ENCODE peak calls at places on chromosomes 4 and X, in four cellular contexts. U, B, Z and M are unnamed samples.

GRCh38 chr4:38728651-38729141 is 54.1 kb downstream of the TLR10 start:
- DNase-seq in B (no peak), Z (no peak), U (peak), M (no peak)

GRCh38 chr4:125323547-125324100 is 8.9 kb downstream of the FAT4 start:
- DNase-seq in B (no peak), Z (peak), U (no peak), M (peak)

GRCh38 chr4:114879916-114880315 is 233.5 kb downstream of the NDST4 start:
- DNase-seq in U (no peak), B (no peak), Z (no peak), M (no peak)

GRCh38 chr4:182843813-182844325 is 73.3 kb downstream of the DCTD start:
- DNase-seq in U (no peak), Z (no peak), B (no peak), M (no peak)

GRCh38 chr4:162836773-162837172 is 329.9 kb downstream of the NAF1 start:
- DNase-seq in U (no peak), Z (no peak), B (no peak), M (no peak)

GRCh38 chr4:169492436-169493163 is 119.8 kb downstream of the NEK1 start:
- DNase-seq in Z (peak), U (peak), B (no peak), M (peak)

GRCh38 chrX:46577116-46578005 is 3.8 kb downstream of the CHST7 start:
- DNase-seq in B (no peak), Z (no peak), U (no peak), M (peak)

GRCh38 chrX:123475068-123475724 is 257.7 kb downstream of the THOC2 start:
- DNase-seq in B (no peak), U (peak), Z (no peak), M (no peak)

GRCh38 chr4:3712936-3713335 is 53.2 kb upstream of the ADRA2C start:
- DNase-seq in B (no peak), Z (no peak), U (no peak), M (no peak)

GRCh38 chrX:97538745-97539144 is 655.0 kb downstream of the RPA4 start:
- DNase-seq in Z (no peak), B (no peak), U (no peak), M (no peak)

GRCh38 chr4:184396001-184396400 is 78.3 kb downstream of the IRF2 start:
- DNase-seq in B (no peak), Z (no peak), U (no peak), M (peak)

GRCh38 chrX:24777660-24778059 is 83.9 kb downstream of the POLA1 start:
- DNase-seq in B (no peak), Z (no peak), U (no peak), M (no peak)

GRCh38 chr4:126604273-126604867 is 1028.4 kb upstream of the INTU start:
- DNase-seq in B (no peak), U (peak), Z (peak), M (peak)

GRCh38 chrX:131792789-131793462 is 230.2 kb upstream of the STK26 start:
- DNase-seq in Z (no peak), U (no peak), B (peak), M (no peak)

GRCh38 chrX:14591976-14592375 is 62.6 kb downstream of the GLRA2 start:
- DNase-seq in B (no peak), U (no peak), Z (no peak), M (no peak)

GRCh38 chr4:54517793-54518444 is 139.8 kb upstream of the KIT start:
- DNase-seq in Z (no peak), U (no peak), B (no peak), M (no peak)

GRCh38 chr4:89823416-89823815 is 13.5 kb downstream of the SNCA start:
- DNase-seq in U (peak), Z (no peak), B (no peak), M (peak)

GRCh38 chr4:110195561-110196205 is 2.7 kb downstream of the ELOVL6 start:
- DNase-seq in U (peak), B (peak), Z (no peak), M (peak)

GRCh38 chr4:4733663-4734062 is 125.8 kb upstream of the MSX1 start:
- DNase-seq in Z (no peak), B (no peak), U (no peak), M (no peak)

GRCh38 chrX:40996886-40997530 is 88.2 kb upstream of the USP9X start:
- DNase-seq in Z (peak), U (peak), B (no peak), M (peak)

GRCh38 chrX:113741744-113742143 is 842.1 kb upstream of the HTR2C start:
- DNase-seq in U (peak), Z (peak), B (no peak), M (no peak)

GRCh38 chr4:169799260-169799659 is 41.5 kb upstream of the HPF1 start:
- DNase-seq in Z (no peak), B (no peak), U (no peak), M (no peak)

GRCh38 chr4:119204898-119205297 is 7.6 kb upstream of the USP53 start:
- DNase-seq in B (no peak), Z (no peak), U (no peak), M (no peak)

GRCh38 chr4:86011117-86011516 is 348.7 kb downstream of the MAPK10 start:
- DNase-seq in Z (no peak), U (no peak), B (no peak), M (peak)

GRCh38 chr4:73648478-73648877 is 28.2 kb upstream of the RASSF6 start:
- DNase-seq in B (no peak), Z (no peak), U (no peak), M (no peak)

GRCh38 chrX:16931855-16932254 is 14.6 kb upstream of the REPS2 start:
- DNase-seq in Z (no peak), U (no peak), B (no peak), M (no peak)

GRCh38 chr4:82219346-82219745 is 154.4 kb downstream of the HNRNPD start:
- DNase-seq in Z (no peak), U (no peak), B (no peak), M (no peak)

GRCh38 chr4:98430708-98431403 is 169.7 kb downstream of the RAP1GDS1 start:
- DNase-seq in Z (no peak), B (no peak), U (no peak), M (peak)

GRCh38 chr4:94452476-94453300 is 946 bp downstream of the PDLIM5 start:
- DNase-seq in U (peak), Z (peak), B (no peak), M (peak)

GRCh38 chr4:82705169-82705568 is 93.4 kb downstream of the SCD5 start:
- DNase-seq in U (no peak), Z (no peak), B (no peak), M (no peak)

GRCh38 chrX:69234624-69235023 is 69.4 kb upstream of the PJA1 start:
- DNase-seq in B (no peak), Z (no peak), U (no peak), M (no peak)